ENCODE peak calls at places on chromosomes 4 and X, in four cellular contexts. W, I, V and J are unnamed samples.

GRCh38 chr4:123649644-123650356 is 253.2 kb downstream of the SPRY1 start:
- DNase-seq in W (no peak), I (peak), V (peak), J (no peak)

GRCh38 chr4:31187979-31188378 is 467.8 kb downstream of the PCDH7 start:
- DNase-seq in I (no peak), V (no peak), W (no peak), J (no peak)

GRCh38 chr4:176335421-176335820 is 15.7 kb downstream of the SPCS3 start:
- DNase-seq in V (peak), W (no peak), I (no peak), J (no peak)

GRCh38 chr4:137861682-137862081 is 329.4 kb upstream of the PCDH18 start:
- DNase-seq in V (peak), W (peak), I (peak), J (no peak)

GRCh38 chr4:24440765-24441164 is 143.6 kb downstream of the DHX15 start:
- DNase-seq in I (no peak), V (no peak), W (no peak), J (no peak)

GRCh38 chrX:40411350-40412111 is 169.2 kb upstream of the ATP6AP2 start:
- DNase-seq in I (peak), W (peak), V (no peak), J (no peak)

GRCh38 chrX:51395807-51396728 is 63.4 kb downstream of the NUDT10 start:
- DNase-seq in V (no peak), I (peak), W (peak), J (peak)

GRCh38 chr4:75895744-75896314 is 6.4 kb downstream of the PPEF2 start:
- DNase-seq in I (peak), V (no peak), W (peak), J (no peak)

GRCh38 chr4:95362906-95363578 is 185.7 kb downstream of the UNC5C start:
- DNase-seq in I (peak), V (no peak), W (peak), J (peak)

GRCh38 chr4:85905761-85906160 is 430.8 kb downstream of the ARHGAP24 start:
- DNase-seq in W (no peak), V (no peak), I (no peak), J (no peak)

GRCh38 chr4:142977182-142977581 is 131.1 kb upstream of the INPP4B start:
- DNase-seq in W (no peak), I (no peak), V (no peak), J (no peak)

GRCh38 chrX:146881521-146881920 is 67.0 kb upstream of the CXorf51A start:
- DNase-seq in V (no peak), I (no peak), W (no peak), J (no peak)

GRCh38 chr4:93409035-93409434 is 419.5 kb upstream of the ATOH1 start:
- DNase-seq in V (no peak), I (no peak), W (no peak), J (no peak)

GRCh38 chrX:149512225-149512885 is 7.2 kb upstream of the IDS start:
- DNase-seq in W (peak), V (no peak), I (peak), J (peak)

DNA sequence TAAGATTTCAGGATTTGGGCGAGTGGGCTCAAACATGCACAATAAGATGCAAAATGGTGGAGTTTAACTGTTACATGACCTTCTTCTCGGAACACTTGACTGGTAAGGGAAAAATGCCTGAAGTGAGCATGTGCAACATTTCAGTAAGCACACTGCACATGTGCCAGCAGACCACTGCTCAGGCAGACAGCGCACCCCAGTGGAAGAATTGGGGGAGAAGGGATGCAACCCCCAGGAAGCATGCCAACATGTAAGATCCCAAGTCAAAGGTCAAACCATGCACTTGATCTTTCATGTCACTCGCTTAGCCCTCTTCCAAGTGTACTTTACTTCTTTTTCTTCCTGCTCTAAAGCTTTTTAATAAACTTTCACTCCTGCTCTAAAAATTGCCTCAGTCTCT is 256.3 kb downstream of the CENPC start:
- DNase-seq in W (peak), I (peak), V (no peak), J (peak)
- TF ChIP-seq CTCF in W (peak), I (no peak), V (no peak), J (peak)

GRCh38 chr4:111943796-111944203 is 201.5 kb upstream of the FAM241A start:
- DNase-seq in I (peak), W (peak), V (no peak), J (peak)
- TF ChIP-seq CTCF in I (peak), W (peak), V (peak), J (peak)

GRCh38 chr4:6328526-6328925 is 58.9 kb downstream of the WFS1 start:
- DNase-seq in V (no peak), W (no peak), I (no peak), J (no peak)
- TF ChIP-seq CTCF in V (no peak), W (no peak), I (no peak), J (no peak)

GRCh38 chr4:25697516-25697915 is 41.9 kb downstream of the SLC34A2 start:
- DNase-seq in W (no peak), V (no peak), I (no peak), J (no peak)

GRCh38 chr4:25703731-25704388 is 48.2 kb downstream of the SLC34A2 start:
- DNase-seq in W (no peak), V (no peak), I (no peak), J (no peak)

GRCh38 chr4:25704516-25704915 is 48.9 kb downstream of the SLC34A2 start:
- DNase-seq in W (no peak), V (no peak), I (no peak), J (no peak)

GRCh38 chr4:25702848-25703247 is 47.2 kb downstream of the SLC34A2 start:
- DNase-seq in V (no peak), I (no peak), W (no peak), J (no peak)
- TF ChIP-seq CTCF in V (no peak), I (no peak), W (no peak), J (no peak)

DNA sequence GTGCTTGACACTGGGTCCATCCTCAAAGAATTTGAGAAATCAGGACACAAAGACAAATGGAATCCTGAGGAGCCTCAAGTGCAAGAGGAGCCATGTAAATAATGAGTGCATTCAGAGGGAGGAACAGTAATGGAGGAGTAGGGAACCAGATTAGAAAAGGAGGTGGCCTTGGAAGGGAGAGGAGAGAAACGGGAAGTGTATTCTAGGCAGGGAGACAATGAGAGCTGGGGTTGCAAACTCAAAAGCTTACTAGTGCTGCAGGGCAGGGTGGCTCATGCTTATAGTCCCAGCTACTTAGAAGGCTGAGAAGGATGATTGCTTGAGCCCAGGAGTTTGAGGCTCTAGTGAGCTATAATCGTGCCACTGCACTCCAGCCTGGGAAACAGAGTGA is 113.2 kb upstream of the LSM6 start:
- DNase-seq in W (no peak), V (no peak), I (no peak), J (no peak)
- TF ChIP-seq CTCF in W (no peak), V (no peak), I (no peak), J (no peak)

GRCh38 chr4:152421576-152421975 is 114.3 kb downstream of the FBXW7 start:
- DNase-seq in I (no peak), W (no peak), V (no peak), J (no peak)

GRCh38 chr4:152415980-152416379 is 119.9 kb downstream of the FBXW7 start:
- DNase-seq in V (peak), W (no peak), I (no peak), J (no peak)

GRCh38 chr4:152422817-152423320 is 113.0 kb downstream of the FBXW7 start:
- DNase-seq in W (no peak), I (no peak), V (no peak), J (no peak)

GRCh38 chr4:152417648-152418047 is 118.2 kb downstream of the FBXW7 start:
- DNase-seq in I (no peak), W (no peak), V (no peak), J (no peak)

DNA sequence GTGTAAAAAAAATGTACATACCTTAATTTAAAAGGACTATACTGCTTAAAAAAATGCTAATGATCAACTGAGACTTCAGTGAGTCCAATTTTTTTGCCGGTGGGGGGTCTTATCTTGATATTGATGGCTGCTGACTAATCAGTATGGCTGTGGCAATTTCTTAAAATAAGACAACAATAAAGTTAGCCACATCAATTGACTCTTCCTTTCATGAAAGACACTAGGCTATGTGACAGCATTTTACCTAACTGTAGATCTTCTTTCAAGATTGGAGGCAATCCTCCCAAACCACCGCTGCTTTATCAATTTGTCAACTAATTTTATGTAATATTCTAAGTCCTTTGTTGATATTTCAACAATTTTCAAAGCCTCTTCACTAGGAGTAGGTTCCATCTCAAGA is 116.1 kb downstream of the FBXW7 start:
- DNase-seq in I (no peak), V (no peak), W (no peak), J (no peak)
- TF ChIP-seq CTCF in I (no peak), V (no peak), W (no peak), J (no peak)